ENCODE peak calls at places on chromosomes 5 and 9, in five cellular contexts. One of them, this sample, is unnamed.

GRCh38 chr9:17472126-17472525 is 106.7 kb upstream of the SH3GL2 start:
- DNase-seq in Right ventricle myocardium inferior: no peak
- DNase-seq in mesendoderm: no peak
- DNase-seq in NCI-H1694 treated with DMSO at 0.1 percent for 48 hours: no peak
- DNase-seq in B cell: no peak
- DNase-seq in this sample: no peak

GRCh38 chr9:29129763-29130162 is 1556.5 kb upstream of the C9orf72 start:
- DNase-seq in Right ventricle myocardium inferior: no peak
- DNase-seq in mesendoderm: peak
- DNase-seq in NCI-H1694 treated with DMSO at 0.1 percent for 48 hours: peak
- DNase-seq in B cell: no peak
- DNase-seq in this sample: no peak

GRCh38 chr9:135033487-135033886 is 54.0 kb upstream of the OLFM1 start:
- DNase-seq in Right ventricle myocardium inferior: no peak
- DNase-seq in mesendoderm: no peak
- DNase-seq in NCI-H1694 treated with DMSO at 0.1 percent for 48 hours: no peak
- DNase-seq in B cell: no peak
- DNase-seq in this sample: no peak

GRCh38 chr5:1468247-1468612 is 23.0 kb upstream of the SLC6A3 start:
- DNase-seq in Right ventricle myocardium inferior: peak
- DNase-seq in mesendoderm: peak
- DNase-seq in NCI-H1694 treated with DMSO at 0.1 percent for 48 hours: peak
- DNase-seq in B cell: peak
- DNase-seq in this sample: no peak

GRCh38 chr9:90966475-90967150 is 165.0 kb downstream of the SYK start:
- DNase-seq in Right ventricle myocardium inferior: no peak
- DNase-seq in mesendoderm: no peak
- DNase-seq in NCI-H1694 treated with DMSO at 0.1 percent for 48 hours: no peak
- DNase-seq in B cell: no peak
- DNase-seq in this sample: no peak

GRCh38 chr5:135308752-135309151 is 90.3 kb downstream of the MACROH2A1 start:
- DNase-seq in Right ventricle myocardium inferior: no peak
- DNase-seq in mesendoderm: no peak
- DNase-seq in NCI-H1694 treated with DMSO at 0.1 percent for 48 hours: no peak
- DNase-seq in B cell: no peak
- DNase-seq in this sample: no peak

GRCh38 chr5:123422433-123423277 is 548 bp downstream of the CEP120 start:
- DNase-seq in Right ventricle myocardium inferior: no peak
- DNase-seq in mesendoderm: peak
- DNase-seq in NCI-H1694 treated with DMSO at 0.1 percent for 48 hours: peak
- DNase-seq in B cell: no peak
- DNase-seq in this sample: peak

GRCh38 chr9:19286634-19287188 is 56.2 kb downstream of the DENND4C start:
- DNase-seq in Right ventricle myocardium inferior: no peak
- DNase-seq in mesendoderm: no peak
- DNase-seq in NCI-H1694 treated with DMSO at 0.1 percent for 48 hours: no peak
- DNase-seq in B cell: no peak
- DNase-seq in this sample: no peak

GRCh38 chr9:7216004-7216821 is 458.4 kb downstream of the KDM4C start:
- DNase-seq in Right ventricle myocardium inferior: no peak
- DNase-seq in mesendoderm: peak
- DNase-seq in NCI-H1694 treated with DMSO at 0.1 percent for 48 hours: no peak
- DNase-seq in B cell: no peak
- DNase-seq in this sample: no peak

GRCh38 chr5:149210229-149210628 is 61.4 kb upstream of the AFAP1L1 start:
- DNase-seq in Right ventricle myocardium inferior: no peak
- DNase-seq in mesendoderm: peak
- DNase-seq in NCI-H1694 treated with DMSO at 0.1 percent for 48 hours: no peak
- DNase-seq in B cell: no peak
- DNase-seq in this sample: no peak

GRCh38 chr5:151570512-151571269 is 20.4 kb downstream of the FAT2 start:
- DNase-seq in Right ventricle myocardium inferior: no peak
- DNase-seq in mesendoderm: peak
- DNase-seq in NCI-H1694 treated with DMSO at 0.1 percent for 48 hours: no peak
- DNase-seq in B cell: no peak
- DNase-seq in this sample: no peak

GRCh38 chr9:126303488-126303887 is 23.1 kb upstream of the MVB12B start:
- DNase-seq in Right ventricle myocardium inferior: no peak
- DNase-seq in mesendoderm: peak
- DNase-seq in NCI-H1694 treated with DMSO at 0.1 percent for 48 hours: no peak
- DNase-seq in B cell: no peak
- DNase-seq in this sample: no peak

GRCh38 chr5:159095882-159096554 is 3.7 kb downstream of the EBF1 start:
- DNase-seq in Right ventricle myocardium inferior: no peak
- DNase-seq in mesendoderm: peak
- DNase-seq in NCI-H1694 treated with DMSO at 0.1 percent for 48 hours: no peak
- DNase-seq in B cell: no peak
- DNase-seq in this sample: no peak